ENCODE peak calls at places on chromosomes 7 and 10, in six cellular contexts. W is astrocyte; I is CD8-positive, alpha-beta T cell; C is hepatocyte; S is lower leg skin; F is MM.1S. P is an unnamed sample.

GRCh38 chr10:122468923-122469781 is 7.8 kb downstream of the HTRA1 start:
- DNase-seq in C (peak; percentile 58), F (no peak), W (peak; percentile 89), S (peak; percentile 94), I (no peak), P (peak; percentile 94)

GRCh38 chr7:101237206-101238067 is at the start of gene CLDN15:
- DNase-seq in I (no peak), C (peak; percentile 56), W (no peak), S (peak; percentile 91), F (no peak), P (peak; percentile 72)

GRCh38 chr10:93199221-93199681 is 125.6 kb downstream of the CYP26A1 start:
- DNase-seq in S (peak; percentile 91), W (peak; percentile 85), F (no peak), I (no peak), C (peak; percentile 58), P (peak; percentile 48)

GRCh38 chr7:124412531-124412930 is 353.1 kb downstream of the GPR37 start:
- DNase-seq in F (no peak), C (no peak), W (no peak), S (no peak), I (no peak), P (no peak)

GRCh38 chr10:125479059-125479458 is 203.9 kb downstream of the TEX36 start:
- DNase-seq in I (no peak), W (peak; percentile 35), S (no peak), C (no peak), F (no peak), P (no peak)

GRCh38 chr10:72567884-72568283 is 58.0 kb downstream of the MICU1 start:
- DNase-seq in W (no peak), C (no peak), S (no peak), I (no peak), F (no peak), P (no peak)

GRCh38 chr7:65250697-65251395 is 122.8 kb upstream of the ZNF92 start:
- DNase-seq in C (no peak), I (no peak), F (no peak), S (peak; percentile 58), W (no peak), P (no peak)

GRCh38 chr7:131819891-131820290 is 263.5 kb upstream of the PODXL start:
- DNase-seq in I (no peak), S (no peak), F (no peak), C (no peak), W (no peak), P (no peak)

GRCh38 chr10:28294809-28295208 is 8.1 kb downstream of the MPP7 start:
- DNase-seq in C (no peak), S (no peak), W (no peak), F (no peak), I (no peak), P (no peak)

GRCh38 chr10:22103701-22104100 is 100.2 kb upstream of the DNAJC1 start:
- DNase-seq in C (no peak), F (no peak), I (no peak), W (no peak), S (no peak), P (peak; percentile 7)
- TF ChIP-seq CTCF in C (peak; percentile 24), F (peak; percentile 22), I (peak; percentile 12), W (peak; percentile 7), S (no peak), P (peak; percentile 23)

GRCh38 chr10:7756360-7756992 is 31.3 kb downstream of the KIN start:
- DNase-seq in W (no peak), S (no peak), C (peak; percentile 22), F (peak; percentile 35), I (peak; percentile 2), P (peak; percentile 33)
- TF ChIP-seq CTCF in W (peak; percentile 32), S (no peak), C (peak; percentile 34), F (peak; percentile 45), I (no peak), P (peak; percentile 52)

GRCh38 chr10:14822879-14823755 is 14.7 kb downstream of the CDNF start:
- DNase-seq in S (no peak), I (peak; percentile 6), F (peak; percentile 68), W (peak; percentile 12), C (peak; percentile 47), P (peak; percentile 71)

GRCh38 chr10:14821635-14822375 is 16.0 kb downstream of the CDNF start:
- DNase-seq in F (no peak), C (no peak), S (no peak), W (no peak), I (no peak), P (no peak)

GRCh38 chr10:14823966-14824365 is 13.9 kb downstream of the CDNF start:
- DNase-seq in F (no peak), S (no peak), I (no peak), C (no peak), W (no peak), P (no peak)

GRCh38 chr10:14820775-14821154 is 17.1 kb downstream of the CDNF start:
- DNase-seq in W (no peak), F (no peak), I (no peak), C (no peak), S (no peak), P (no peak)

DNA sequence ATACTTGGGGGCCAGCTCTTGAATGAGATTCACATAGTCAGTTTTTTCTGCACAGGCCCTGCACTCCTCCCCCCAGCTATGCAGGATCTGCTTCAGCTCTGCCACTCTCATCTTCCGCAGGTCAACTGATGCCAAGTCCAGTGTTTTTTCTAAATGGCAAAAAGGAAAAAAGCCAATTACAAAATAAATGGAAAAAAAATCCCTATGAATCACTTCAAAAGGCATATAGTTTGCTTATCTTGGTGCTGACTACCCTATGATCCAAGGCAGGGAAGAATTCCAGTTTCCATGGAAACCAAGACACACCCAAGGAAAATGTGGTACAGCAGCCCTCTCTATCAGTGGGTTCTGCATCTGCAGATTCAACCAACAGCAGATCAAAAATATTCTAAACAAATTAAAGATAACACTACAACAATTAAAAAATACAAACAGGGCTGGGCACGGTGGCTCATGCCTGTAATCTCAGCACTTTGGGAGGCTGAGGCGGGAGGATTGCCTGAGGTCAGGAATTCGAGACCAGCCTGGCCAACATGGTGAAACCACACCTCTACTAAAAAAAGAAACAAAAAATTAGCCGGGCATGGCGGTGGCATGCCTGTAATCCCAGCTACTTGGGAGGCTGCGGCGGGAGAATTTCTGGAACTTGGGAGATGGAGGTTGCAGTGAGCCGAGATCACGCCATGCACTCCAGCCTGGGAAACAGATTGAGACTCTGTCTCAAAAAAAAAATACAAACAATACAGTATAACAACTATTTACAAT is 17.6 kb downstream of the CDNF start:
- DNase-seq in F (no peak), S (no peak), C (peak; percentile 61), W (peak; percentile 90), I (no peak), P (peak; percentile 95)
- TF ChIP-seq CTCF in F (no peak), S (no peak), C (peak; percentile 19), W (no peak), I (no peak), P (peak; percentile 13)

GRCh38 chr7:150382123-150382843 is 3.2 kb downstream of the ZNF775 start:
- DNase-seq in C (no peak), W (no peak), I (no peak), S (peak; percentile 85), F (peak; percentile 80), P (no peak)
- TF ChIP-seq CTCF in C (no peak), W (no peak), I (no peak), S (no peak), F (peak; percentile 46), P (no peak)

GRCh38 chr10:112834661-112835060 is 115.4 kb upstream of the TCF7L2 start:
- DNase-seq in F (no peak), W (no peak), I (no peak), C (no peak), S (no peak), P (no peak)

GRCh38 chr10:112831826-112832225 is 118.2 kb upstream of the TCF7L2 start:
- DNase-seq in F (no peak), I (no peak), C (no peak), S (no peak), W (no peak), P (no peak)

GRCh38 chr10:112835933-112836564 is 114.0 kb upstream of the TCF7L2 start:
- DNase-seq in S (peak; percentile 89), F (no peak), W (no peak), C (no peak), I (no peak), P (peak; percentile 24)

GRCh38 chr10:112832361-112832878 is 117.6 kb upstream of the TCF7L2 start:
- DNase-seq in W (peak; percentile 15), C (peak; percentile 54), I (no peak), S (no peak), F (no peak), P (no peak)

DNA sequence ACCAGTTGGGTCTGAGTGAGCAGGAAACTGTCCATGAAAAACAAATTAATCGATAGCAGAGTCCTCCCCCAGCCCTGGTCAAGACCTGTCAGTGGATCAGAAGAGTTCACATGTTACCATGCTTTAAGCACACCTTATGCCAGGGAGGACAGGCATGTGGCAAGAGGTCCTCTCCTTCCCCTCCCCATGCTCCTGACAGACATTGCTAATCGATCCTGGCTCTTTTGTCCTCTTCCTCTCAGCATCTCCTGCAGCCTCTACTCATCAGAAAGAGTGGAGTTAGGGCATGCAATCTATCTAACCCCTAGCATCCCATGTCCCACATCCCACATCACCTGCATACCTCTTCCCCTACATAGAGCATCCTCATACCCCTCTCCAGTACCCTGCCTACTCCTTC is 117.1 kb upstream of the TCF7L2 start:
- DNase-seq in C (no peak), I (no peak), F (no peak), S (no peak), W (no peak), P (no peak)
- TF ChIP-seq CTCF in C (no peak), I (no peak), F (no peak), S (no peak), W (no peak), P (no peak)

DNA sequence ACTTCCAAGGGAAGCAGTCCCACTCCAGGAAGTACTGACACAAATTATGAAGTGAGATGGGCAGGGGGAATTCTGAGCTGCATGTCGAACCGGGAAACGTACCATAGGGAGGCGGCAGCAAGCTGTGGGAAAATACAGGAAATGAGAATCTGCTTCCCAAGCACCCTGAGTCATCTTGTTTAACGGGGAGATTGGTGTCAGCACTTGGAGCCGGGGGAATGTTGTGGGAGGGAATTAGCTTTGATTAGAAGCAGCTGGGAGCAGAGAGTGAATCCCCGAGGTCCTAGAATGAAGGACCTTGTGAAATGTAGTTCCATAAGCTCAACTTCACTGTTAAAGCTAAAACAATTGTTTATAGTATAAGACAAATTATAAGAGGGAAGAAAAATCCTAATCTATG is 141.4 kb upstream of the PRKCQ start:
- DNase-seq in W (peak; percentile 96), F (no peak), S (no peak), C (peak; percentile 65), I (no peak), P (peak; percentile 97)
- TF ChIP-seq CTCF in W (no peak), F (no peak), S (no peak), C (peak; percentile 35), I (no peak), P (peak; percentile 56)